ENCODE peak calls at places on chromosomes 4 and X, in eight cellular contexts. One of them, this sample, is unnamed.

GRCh38 chrX:40105016-40105790 is 7.4 kb upstream of the BCOR start:
- DNase-seq in psoas muscle: peak; percentile 75
- DNase-seq in suprapubic skin: no peak
- DNase-seq in posterior cingulate gyrus: no peak
- DNase-seq in AG08396: peak; percentile 48
- DNase-seq in endodermal cell: peak; percentile 83
- DNase-seq in adipocyte: peak; percentile 59
- DNase-seq in WERI-Rb-1: no peak
- DNase-seq in this sample: no peak

GRCh38 chr4:113179091-113179490 is 129.6 kb downstream of the ANK2 start:
- DNase-seq in endodermal cell: no peak
- DNase-seq in adipocyte: peak; percentile 71
- DNase-seq in AG08396: no peak
- DNase-seq in WERI-Rb-1: no peak
- DNase-seq in psoas muscle: no peak
- DNase-seq in suprapubic skin: no peak
- DNase-seq in posterior cingulate gyrus: no peak
- DNase-seq in this sample: no peak

GRCh38 chr4:113157086-113157857 is 107.8 kb downstream of the ANK2 start:
- DNase-seq in adipocyte: no peak
- DNase-seq in AG08396: no peak
- DNase-seq in psoas muscle: no peak
- DNase-seq in endodermal cell: peak; percentile 56
- DNase-seq in suprapubic skin: no peak
- DNase-seq in WERI-Rb-1: no peak
- DNase-seq in posterior cingulate gyrus: no peak
- DNase-seq in this sample: peak; percentile 45

GRCh38 chr4:99649778-99650177 is 7.8 kb downstream of the C4orf54 start:
- DNase-seq in psoas muscle: peak; percentile 43
- DNase-seq in posterior cingulate gyrus: no peak
- DNase-seq in WERI-Rb-1: no peak
- DNase-seq in AG08396: no peak
- DNase-seq in adipocyte: no peak
- DNase-seq in suprapubic skin: no peak
- DNase-seq in endodermal cell: no peak
- DNase-seq in this sample: no peak

GRCh38 chrX:1239681-1240142 is 27.3 kb upstream of the CRLF2 start:
- DNase-seq in AG08396: no peak
- DNase-seq in endodermal cell: no peak
- DNase-seq in suprapubic skin: peak; percentile 84
- DNase-seq in posterior cingulate gyrus: no peak
- DNase-seq in psoas muscle: peak; percentile 64
- DNase-seq in WERI-Rb-1: no peak
- DNase-seq in adipocyte: no peak
- DNase-seq in this sample: no peak

GRCh38 chrX:95383778-95384177 is 1300.9 kb upstream of the DIAPH2 start:
- DNase-seq in AG08396: no peak
- DNase-seq in adipocyte: no peak
- DNase-seq in psoas muscle: no peak
- DNase-seq in posterior cingulate gyrus: no peak
- DNase-seq in endodermal cell: no peak
- DNase-seq in WERI-Rb-1: no peak
- DNase-seq in suprapubic skin: no peak
- DNase-seq in this sample: no peak

GRCh38 chr4:180598281-180598680 is 1644.9 kb upstream of the TENM3 start:
- DNase-seq in suprapubic skin: no peak
- DNase-seq in posterior cingulate gyrus: no peak
- DNase-seq in psoas muscle: no peak
- DNase-seq in WERI-Rb-1: no peak
- DNase-seq in AG08396: no peak
- DNase-seq in endodermal cell: no peak
- DNase-seq in adipocyte: no peak
- DNase-seq in this sample: no peak

GRCh38 chr4:141480950-141481349 is 155.4 kb upstream of the IL15 start:
- DNase-seq in adipocyte: no peak
- DNase-seq in AG08396: no peak
- DNase-seq in WERI-Rb-1: no peak
- DNase-seq in psoas muscle: no peak
- DNase-seq in suprapubic skin: no peak
- DNase-seq in posterior cingulate gyrus: no peak
- DNase-seq in endodermal cell: no peak
- DNase-seq in this sample: no peak

GRCh38 chr4:16227462-16227868 is 1.2 kb upstream of the TAPT1 start:
- DNase-seq in suprapubic skin: peak; percentile 81
- DNase-seq in psoas muscle: peak; percentile 72
- DNase-seq in AG08396: no peak
- DNase-seq in posterior cingulate gyrus: peak; percentile 13
- DNase-seq in WERI-Rb-1: no peak
- DNase-seq in adipocyte: peak; percentile 56
- DNase-seq in endodermal cell: peak; percentile 64
- DNase-seq in this sample: peak; percentile 40

GRCh38 chr4:79211490-79211889 is 114.4 kb downstream of the NAA11 start:
- DNase-seq in posterior cingulate gyrus: no peak
- DNase-seq in endodermal cell: no peak
- DNase-seq in suprapubic skin: no peak
- DNase-seq in AG08396: no peak
- DNase-seq in adipocyte: no peak
- DNase-seq in WERI-Rb-1: peak; percentile 92
- DNase-seq in psoas muscle: no peak
- DNase-seq in this sample: no peak

GRCh38 chrX:137194164-137194563 is 160.4 kb upstream of the GPR101 start:
- DNase-seq in AG08396: peak; percentile 3
- DNase-seq in adipocyte: peak; percentile 23
- DNase-seq in endodermal cell: peak; percentile 85
- DNase-seq in posterior cingulate gyrus: no peak
- DNase-seq in psoas muscle: no peak
- DNase-seq in suprapubic skin: no peak
- DNase-seq in WERI-Rb-1: peak; percentile 26
- DNase-seq in this sample: peak; percentile 68

GRCh38 chr4:122045533-122045932 is 93.7 kb upstream of the TRPC3 start:
- DNase-seq in adipocyte: peak; percentile 85
- DNase-seq in AG08396: peak; percentile 77
- DNase-seq in suprapubic skin: no peak
- DNase-seq in endodermal cell: no peak
- DNase-seq in psoas muscle: no peak
- DNase-seq in WERI-Rb-1: no peak
- DNase-seq in posterior cingulate gyrus: no peak
- DNase-seq in this sample: no peak

GRCh38 chr4:169492436-169493163 is 119.8 kb downstream of the NEK1 start:
- DNase-seq in posterior cingulate gyrus: no peak
- DNase-seq in WERI-Rb-1: peak; percentile 34
- DNase-seq in suprapubic skin: no peak
- DNase-seq in adipocyte: peak; percentile 71
- DNase-seq in endodermal cell: peak; percentile 80
- DNase-seq in psoas muscle: peak; percentile 35
- DNase-seq in AG08396: peak; percentile 54
- DNase-seq in this sample: peak; percentile 72

GRCh38 chr4:7757501-7758443 is 181.9 kb downstream of the AFAP1 start:
- DNase-seq in suprapubic skin: no peak
- DNase-seq in endodermal cell: no peak
- DNase-seq in adipocyte: no peak
- DNase-seq in AG08396: no peak
- DNase-seq in posterior cingulate gyrus: no peak
- DNase-seq in WERI-Rb-1: no peak
- DNase-seq in psoas muscle: peak; percentile 45
- DNase-seq in this sample: no peak

GRCh38 chr4:152138451-152138850 is 377.6 kb upstream of the GATB start:
- DNase-seq in psoas muscle: no peak
- DNase-seq in endodermal cell: no peak
- DNase-seq in suprapubic skin: no peak
- DNase-seq in AG08396: no peak
- DNase-seq in WERI-Rb-1: peak; percentile 26
- DNase-seq in posterior cingulate gyrus: no peak
- DNase-seq in adipocyte: no peak
- DNase-seq in this sample: no peak

GRCh38 chrX:137600769-137601168 is 34.8 kb downstream of the ZIC3 start:
- DNase-seq in AG08396: no peak
- DNase-seq in WERI-Rb-1: no peak
- DNase-seq in adipocyte: no peak
- DNase-seq in endodermal cell: no peak
- DNase-seq in posterior cingulate gyrus: no peak
- DNase-seq in suprapubic skin: no peak
- DNase-seq in psoas muscle: no peak
- DNase-seq in this sample: no peak

GRCh38 chr4:76747613-76748012 is 150.3 kb downstream of the SOWAHB start:
- DNase-seq in WERI-Rb-1: no peak
- DNase-seq in suprapubic skin: no peak
- DNase-seq in endodermal cell: no peak
- DNase-seq in psoas muscle: no peak
- DNase-seq in AG08396: no peak
- DNase-seq in adipocyte: peak; percentile 50
- DNase-seq in posterior cingulate gyrus: no peak
- DNase-seq in this sample: no peak

GRCh38 chrX:136909706-136910564 is 29.4 kb upstream of the RBMX start:
- DNase-seq in AG08396: peak; percentile 77
- DNase-seq in posterior cingulate gyrus: peak; percentile 34
- DNase-seq in endodermal cell: peak; percentile 91
- DNase-seq in adipocyte: peak; percentile 91
- DNase-seq in WERI-Rb-1: peak; percentile 89
- DNase-seq in psoas muscle: peak; percentile 79
- DNase-seq in suprapubic skin: peak; percentile 84
- DNase-seq in this sample: peak; percentile 92

GRCh38 chr4:3742610-3743009 is 23.6 kb upstream of the ADRA2C start:
- DNase-seq in AG08396: no peak
- DNase-seq in psoas muscle: no peak
- DNase-seq in adipocyte: no peak
- DNase-seq in posterior cingulate gyrus: no peak
- DNase-seq in endodermal cell: no peak
- DNase-seq in suprapubic skin: no peak
- DNase-seq in WERI-Rb-1: no peak
- DNase-seq in this sample: no peak

GRCh38 chr4:30094866-30095265 is 625.3 kb upstream of the PCDH7 start:
- DNase-seq in endodermal cell: no peak
- DNase-seq in adipocyte: no peak
- DNase-seq in WERI-Rb-1: no peak
- DNase-seq in AG08396: no peak
- DNase-seq in suprapubic skin: no peak
- DNase-seq in posterior cingulate gyrus: no peak
- DNase-seq in psoas muscle: no peak
- DNase-seq in this sample: no peak

GRCh38 chr4:116027311-116027710 is 913.9 kb upstream of the NDST4 start:
- DNase-seq in endodermal cell: no peak
- DNase-seq in AG08396: no peak
- DNase-seq in WERI-Rb-1: no peak
- DNase-seq in psoas muscle: no peak
- DNase-seq in suprapubic skin: no peak
- DNase-seq in adipocyte: no peak
- DNase-seq in posterior cingulate gyrus: no peak
- DNase-seq in this sample: no peak

GRCh38 chr4:3484057-3484973 is 21.2 kb downstream of the DOK7 start:
- DNase-seq in WERI-Rb-1: no peak
- DNase-seq in adipocyte: peak; percentile 24
- DNase-seq in endodermal cell: no peak
- DNase-seq in psoas muscle: peak; percentile 95
- DNase-seq in suprapubic skin: no peak
- DNase-seq in AG08396: no peak
- DNase-seq in posterior cingulate gyrus: no peak
- DNase-seq in this sample: no peak

GRCh38 chr4:130639871-130640270 is 1543.9 kb downstream of the C4orf33 start:
- DNase-seq in WERI-Rb-1: no peak
- DNase-seq in posterior cingulate gyrus: no peak
- DNase-seq in adipocyte: no peak
- DNase-seq in suprapubic skin: no peak
- DNase-seq in AG08396: no peak
- DNase-seq in psoas muscle: no peak
- DNase-seq in endodermal cell: no peak
- DNase-seq in this sample: no peak

GRCh38 chr4:34771632-34772031 is 1472.7 kb downstream of the ARAP2 start:
- DNase-seq in suprapubic skin: no peak
- DNase-seq in adipocyte: no peak
- DNase-seq in WERI-Rb-1: no peak
- DNase-seq in psoas muscle: no peak
- DNase-seq in AG08396: no peak
- DNase-seq in endodermal cell: peak; percentile 56
- DNase-seq in posterior cingulate gyrus: no peak
- DNase-seq in this sample: peak; percentile 2

GRCh38 chr4:177487977-177488376 is 45.7 kb upstream of the AGA start:
- DNase-seq in WERI-Rb-1: no peak
- DNase-seq in suprapubic skin: no peak
- DNase-seq in adipocyte: no peak
- DNase-seq in AG08396: no peak
- DNase-seq in psoas muscle: no peak
- DNase-seq in posterior cingulate gyrus: no peak
- DNase-seq in endodermal cell: no peak
- DNase-seq in this sample: no peak

GRCh38 chr4:26792639-26793038 is 68.0 kb upstream of the STIM2 start:
- DNase-seq in posterior cingulate gyrus: no peak
- DNase-seq in WERI-Rb-1: no peak
- DNase-seq in endodermal cell: no peak
- DNase-seq in psoas muscle: no peak
- DNase-seq in AG08396: no peak
- DNase-seq in suprapubic skin: no peak
- DNase-seq in adipocyte: no peak
- DNase-seq in this sample: no peak

GRCh38 chr4:46909078-46909477 is at the start of gene COX7B2:
- DNase-seq in WERI-Rb-1: no peak
- DNase-seq in psoas muscle: no peak
- DNase-seq in adipocyte: no peak
- DNase-seq in endodermal cell: no peak
- DNase-seq in posterior cingulate gyrus: no peak
- DNase-seq in AG08396: no peak
- DNase-seq in suprapubic skin: no peak
- DNase-seq in this sample: no peak

GRCh38 chr4:184282251-184282713 is 64.6 kb upstream of the ENPP6 start:
- DNase-seq in psoas muscle: no peak
- DNase-seq in endodermal cell: peak; percentile 59
- DNase-seq in WERI-Rb-1: no peak
- DNase-seq in adipocyte: no peak
- DNase-seq in posterior cingulate gyrus: no peak
- DNase-seq in AG08396: no peak
- DNase-seq in suprapubic skin: no peak
- DNase-seq in this sample: peak; percentile 54

GRCh38 chrX:24268786-24269185 is 45.1 kb downstream of the SUPT20HL2 start:
- DNase-seq in psoas muscle: no peak
- DNase-seq in suprapubic skin: no peak
- DNase-seq in AG08396: no peak
- DNase-seq in endodermal cell: no peak
- DNase-seq in posterior cingulate gyrus: no peak
- DNase-seq in WERI-Rb-1: no peak
- DNase-seq in adipocyte: no peak
- DNase-seq in this sample: no peak

GRCh38 chrX:134202561-134202960 is 34.4 kb upstream of the CCDC160 start:
- DNase-seq in AG08396: no peak
- DNase-seq in adipocyte: no peak
- DNase-seq in endodermal cell: peak; percentile 80
- DNase-seq in WERI-Rb-1: no peak
- DNase-seq in posterior cingulate gyrus: no peak
- DNase-seq in suprapubic skin: no peak
- DNase-seq in psoas muscle: no peak
- DNase-seq in this sample: peak; percentile 46

GRCh38 chrX:119455264-119455663 is 13.0 kb upstream of the SLC25A5 start:
- DNase-seq in endodermal cell: no peak
- DNase-seq in posterior cingulate gyrus: no peak
- DNase-seq in WERI-Rb-1: no peak
- DNase-seq in AG08396: no peak
- DNase-seq in suprapubic skin: no peak
- DNase-seq in psoas muscle: no peak
- DNase-seq in adipocyte: peak; percentile 41
- DNase-seq in this sample: no peak

GRCh38 chrX:67555578-67556203 is 11.9 kb downstream of the AR start:
- DNase-seq in psoas muscle: peak; percentile 43
- DNase-seq in posterior cingulate gyrus: no peak
- DNase-seq in adipocyte: peak; percentile 53
- DNase-seq in WERI-Rb-1: peak; percentile 48
- DNase-seq in suprapubic skin: no peak
- DNase-seq in AG08396: peak; percentile 50
- DNase-seq in endodermal cell: peak; percentile 69
- DNase-seq in this sample: peak; percentile 60

GRCh38 chr4:30720021-30720655 is at the start of gene PCDH7:
- DNase-seq in endodermal cell: peak; percentile 87
- DNase-seq in AG08396: peak; percentile 25
- DNase-seq in posterior cingulate gyrus: peak; percentile 36
- DNase-seq in adipocyte: peak; percentile 82
- DNase-seq in psoas muscle: peak; percentile 49
- DNase-seq in suprapubic skin: no peak
- DNase-seq in WERI-Rb-1: peak; percentile 44
- DNase-seq in this sample: peak; percentile 77

GRCh38 chrX:134019567-134020206 is 34.3 kb upstream of the GPC3 start:
- DNase-seq in psoas muscle: no peak
- DNase-seq in adipocyte: no peak
- DNase-seq in suprapubic skin: no peak
- DNase-seq in WERI-Rb-1: no peak
- DNase-seq in posterior cingulate gyrus: no peak
- DNase-seq in endodermal cell: no peak
- DNase-seq in AG08396: no peak
- DNase-seq in this sample: no peak

This sample was measured in GM23338.